ENCODE peak calls at places on chromosomes 13 and 19, in six cellular contexts. C, T, F, P, X and V are unnamed samples.

GRCh38 chr19:36409841-36410240 is 8.6 kb downstream of the ZFP82 start:
- DNase-seq in F (no peak), P (no peak), X (no peak), C (no peak), T (no peak), V (no peak)

GRCh38 chr19:16449330-16449961 is 22.3 kb downstream of the EPS15L1 start:
- DNase-seq in T (no peak), X (peak), P (peak), F (no peak), C (no peak), V (peak)

GRCh38 chr19:55146078-55146647 is 2.8 kb downstream of the TNNT1 start:
- DNase-seq in X (peak), C (no peak), F (peak), P (no peak), T (no peak), V (no peak)

GRCh38 chr19:18320865-18321728 is 1.8 kb downstream of the LSM4 start:
- DNase-seq in P (no peak), T (no peak), X (no peak), F (no peak), C (no peak), V (no peak)

GRCh38 chr19:38384209-38385027 is 3.4 kb downstream of the GGN start:
- DNase-seq in X (peak), F (peak), C (no peak), P (no peak), T (no peak), V (no peak)

GRCh38 chr13:28584873-28585317 is 74.0 kb upstream of the POMP start:
- DNase-seq in X (no peak), P (no peak), T (no peak), C (no peak), F (no peak), V (no peak)

GRCh38 chr19:5477451-5478215 is 22.4 kb downstream of the ZNRF4 start:
- DNase-seq in P (no peak), F (no peak), C (no peak), X (no peak), T (no peak), V (no peak)

GRCh38 chr19:54352041-54352440 is 12.7 kb downstream of the LAIR1 start:
- DNase-seq in C (no peak), F (no peak), P (no peak), T (no peak), X (no peak), V (peak)

GRCh38 chr13:20182231-20182846 is 10.4 kb downstream of the GJB2 start:
- DNase-seq in P (peak), T (no peak), F (peak), X (no peak), C (peak), V (peak)

GRCh38 chr13:29924482-29924884 is 74.1 kb upstream of the UBL3 start:
- DNase-seq in C (no peak), T (no peak), F (no peak), P (no peak), X (no peak), V (no peak)

GRCh38 chr19:38952395-38953165 is 21.8 kb downstream of the MRPS12 start:
- DNase-seq in C (no peak), T (no peak), P (no peak), X (peak), F (no peak), V (peak)

GRCh38 chr13:39313721-39314120 is 275.5 kb downstream of the NHLRC3 start:
- DNase-seq in X (no peak), T (no peak), C (no peak), F (no peak), P (no peak), V (no peak)

GRCh38 chr19:2191456-2191931 is 27.8 kb downstream of the DOT1L start:
- DNase-seq in T (no peak), P (no peak), F (no peak), X (no peak), C (no peak), V (no peak)

GRCh38 chr19:5530701-5531100 is 37.1 kb downstream of the TINCR start:
- DNase-seq in T (no peak), P (no peak), F (no peak), C (no peak), X (no peak), V (no peak)

GRCh38 chr13:27770809-27771208 is 21.5 kb upstream of the GSX1 start:
- DNase-seq in C (no peak), X (no peak), P (no peak), F (peak), T (no peak), V (no peak)

GRCh38 chr13:30429721-30430694 is 7.7 kb downstream of the UBE2L5 start:
- DNase-seq in X (peak), F (no peak), C (no peak), P (no peak), T (no peak), V (no peak)